ENCODE peak calls at places on chromosomes 7 and 10, in nine cellular contexts. L, S, F, O, P, A, C, V and N are unnamed samples.

GRCh38 chr10:32459072-32459703 is 13.2 kb downstream of the CCDC7 start:
- DNase-seq in L (no peak), S (no peak), F (no peak), O (no peak), V (no peak), P (no peak), C (no peak), A (no peak), N (no peak)

GRCh38 chr10:129756912-129757861 is 206.9 kb downstream of the EBF3 start:
- DNase-seq in A (no peak), S (peak), C (peak), F (peak), O (no peak), P (no peak), V (no peak), L (no peak), N (peak)

GRCh38 chr7:1192171-1192676 is 32.2 kb upstream of the ZFAND2A start:
- DNase-seq in L (no peak), V (peak), C (no peak), F (peak), A (no peak), S (no peak), P (no peak), O (no peak), N (peak)

GRCh38 chr7:50370884-50371283 is 66.4 kb downstream of the IKZF1 start:
- DNase-seq in P (no peak), C (no peak), F (no peak), O (no peak), A (no peak), S (no peak), L (no peak), V (no peak), N (no peak)

GRCh38 chr10:22379059-22379458 is 33.8 kb downstream of the SPAG6 start:
- DNase-seq in S (no peak), C (no peak), O (no peak), A (peak), P (no peak), F (no peak), L (no peak), V (no peak), N (no peak)

GRCh38 chr10:17923728-17924127 is 28.0 kb upstream of the SLC39A12 start:
- DNase-seq in V (peak), C (no peak), A (no peak), F (peak), L (no peak), O (peak), S (peak), P (no peak), N (no peak)

GRCh38 chr10:63105811-63106755 is 27.0 kb upstream of the NRBF2 start:
- DNase-seq in S (peak), C (no peak), A (no peak), L (no peak), V (peak), O (no peak), P (no peak), F (peak), N (no peak)

GRCh38 chr7:158695056-158695455 is 9.5 kb downstream of the NCAPG2 start:
- DNase-seq in O (no peak), S (no peak), L (no peak), C (no peak), A (no peak), P (no peak), V (no peak), F (no peak), N (no peak)

GRCh38 chr7:77958436-77958835 is 159.9 kb downstream of the PHTF2 start:
- DNase-seq in A (no peak), L (no peak), V (no peak), P (no peak), F (no peak), C (no peak), S (no peak), O (no peak), N (no peak)

GRCh38 chr10:77070892-77071595 is 566.6 kb downstream of the KCNMA1 start:
- DNase-seq in A (no peak), O (no peak), F (no peak), V (no peak), L (no peak), C (no peak), P (no peak), S (peak), N (no peak)

GRCh38 chr7:45235905-45236304 is 78.3 kb downstream of the RAMP3 start:
- DNase-seq in V (no peak), A (no peak), F (no peak), P (no peak), O (no peak), C (no peak), S (no peak), L (no peak), N (no peak)

GRCh38 chr10:62589689-62590088 is 214.8 kb upstream of the ADO start:
- DNase-seq in F (peak), A (no peak), L (no peak), P (no peak), S (no peak), V (peak), O (no peak), C (no peak), N (no peak)

GRCh38 chr10:104391150-104391968 is 37.7 kb downstream of the CFAP58 start:
- DNase-seq in C (no peak), O (no peak), S (no peak), P (no peak), V (peak), F (peak), L (no peak), A (no peak), N (no peak)

GRCh38 chr7:106613861-106614560 is 46.9 kb downstream of the CCDC71L start:
- DNase-seq in P (no peak), O (no peak), C (no peak), L (no peak), S (no peak), F (peak), V (no peak), A (no peak), N (no peak)

GRCh38 chr7:4824120-4824775 is 37.6 kb downstream of the PAPOLB start:
- DNase-seq in L (no peak), P (no peak), S (no peak), C (no peak), F (no peak), V (no peak), O (no peak), A (no peak), N (no peak)

GRCh38 chr10:128063736-128064614 is 62.2 kb downstream of the MKI67 start:
- DNase-seq in S (no peak), V (no peak), A (peak), P (no peak), C (no peak), L (no peak), O (no peak), F (no peak), N (peak)

GRCh38 chr7:71735961-71736556 is 604.1 kb downstream of the GALNT17 start:
- DNase-seq in A (peak), L (peak), V (peak), O (peak), C (peak), S (peak), F (peak), P (peak), N (peak)

GRCh38 chr7:157355784-157356511 is 19.1 kb downstream of the DNAJB6 start:
- DNase-seq in A (no peak), V (peak), F (peak), C (no peak), S (peak), O (no peak), P (peak), L (no peak), N (no peak)

GRCh38 chr10:132858121-132859081 is 72.5 kb upstream of the NKX6-2 start:
- DNase-seq in V (no peak), A (no peak), F (no peak), C (no peak), L (no peak), O (no peak), S (no peak), P (no peak), N (no peak)

GRCh38 chr7:138388673-138389491 is 71.2 kb upstream of the TRIM24 start:
- DNase-seq in C (no peak), O (no peak), L (no peak), A (no peak), V (peak), S (no peak), P (no peak), F (no peak), N (no peak)

GRCh38 chr10:114550756-114551290 is 107.3 kb downstream of the ABLIM1 start:
- DNase-seq in O (peak), L (no peak), C (peak), V (peak), A (no peak), P (peak), F (peak), S (no peak), N (peak)

GRCh38 chr7:83546586-83546985 is 102.4 kb downstream of the SEMA3E start:
- DNase-seq in C (no peak), O (no peak), V (peak), F (peak), S (no peak), L (no peak), P (no peak), A (no peak), N (no peak)

GRCh38 chr10:79052311-79053080 is 16.3 kb upstream of the ZMIZ1 start:
- DNase-seq in L (peak), S (no peak), F (peak), O (no peak), C (peak), V (peak), P (peak), A (no peak), N (peak)